ENCODE peak calls at places on chromosomes 13 and 19, in nine cellular contexts. H, Q, D, V, X, Z, S, J and U are unnamed samples.

GRCh38 chr13:110012102-110012739 is 225.8 kb upstream of the IRS2 start:
- DNase-seq in X (no peak), V (peak), Z (no peak), Q (no peak), D (peak), S (no peak), J (no peak), H (peak), U (no peak)

GRCh38 chr13:50485979-50486935 is 357.2 kb downstream of the DLEU7 start:
- DNase-seq in Q (no peak), Z (no peak), V (no peak), X (no peak), S (no peak), H (no peak), J (no peak), D (peak), U (no peak)

GRCh38 chr19:18377026-18377425 is 8.9 kb upstream of the GDF15 start:
- DNase-seq in X (no peak), Q (no peak), H (no peak), D (no peak), V (no peak), Z (no peak), J (no peak), S (no peak), U (no peak)

GRCh38 chr13:36718686-36719085 is 44.9 kb downstream of the SERTM1 start:
- DNase-seq in Z (no peak), J (no peak), D (no peak), X (no peak), V (no peak), Q (no peak), S (no peak), H (no peak), U (no peak)

GRCh38 chr13:80830431-80830830 is 489.5 kb upstream of the SPRY2 start:
- DNase-seq in S (no peak), Z (no peak), V (no peak), J (no peak), H (no peak), Q (no peak), D (no peak), X (no peak), U (no peak)

GRCh38 chr19:32977269-32977668 is 5.2 kb downstream of the FAAP24 start:
- DNase-seq in V (no peak), J (no peak), S (no peak), H (no peak), D (no peak), Z (no peak), Q (no peak), X (no peak), U (no peak)

GRCh38 chr13:80334582-80335260 is 6.2 kb downstream of the SPRY2 start:
- DNase-seq in D (no peak), Z (no peak), Q (no peak), H (no peak), X (no peak), V (no peak), J (no peak), S (no peak), U (no peak)

GRCh38 chr19:50455992-50456391 is 20.3 kb upstream of the EMC10 start:
- DNase-seq in V (no peak), Q (no peak), X (no peak), H (no peak), Z (no peak), S (no peak), D (no peak), J (no peak), U (no peak)

GRCh38 chr19:31586282-31586681 is 237.0 kb upstream of the TSHZ3 start:
- DNase-seq in Z (no peak), V (no peak), J (no peak), H (no peak), D (no peak), Q (no peak), X (no peak), S (no peak), U (no peak)

GRCh38 chr13:111256458-111256857 is 64.0 kb upstream of the TEX29 start:
- DNase-seq in D (no peak), J (no peak), X (no peak), H (no peak), V (no peak), Z (no peak), Q (no peak), S (no peak), U (no peak)

GRCh38 chr19:29029271-29029670 is 183.7 kb downstream of the UQCRFS1 start:
- DNase-seq in V (no peak), S (no peak), X (no peak), D (peak), J (no peak), H (no peak), Z (no peak), Q (no peak), U (no peak)

GRCh38 chr19:55178781-55179569 is 1.1 kb downstream of the SYT5 start:
- DNase-seq in D (peak), V (peak), H (no peak), S (peak), X (peak), Q (peak), Z (peak), J (peak), U (peak)